ENCODE peak calls at places on chromosomes 7 and 10, in nine cellular contexts. X is NCI-H1930; N is GM04504; I is AG08396; W is smooth muscle cell of the brain vasculature; F is activated T-cell treated with anti-CD3 and anti-CD28 coated beads, Interleukin-2, amount 50 U/mL, for 4 hours; V is hepatic stellate cell; G is A549; S is putamen. Y is an unnamed sample.

GRCh38 chr7:128892521-128893250 is 17.8 kb downstream of the KCP start:
- DNase-seq in X (no peak), N (no peak), I (no peak), W (no peak), F (no peak), V (no peak), G (no peak), S (no peak), Y (no peak)

GRCh38 chr10:95395947-95396449 is 105.2 kb upstream of the PDLIM1 start:
- DNase-seq in X (no peak), N (no peak), I (no peak), W (no peak), F (no peak), V (no peak), G (no peak), S (no peak), Y (no peak)

GRCh38 chr10:109504401-109504800 is 418.9 kb downstream of the XPNPEP1 start:
- DNase-seq in X (no peak), N (no peak), I (no peak), W (no peak), F (no peak), V (no peak), G (no peak), S (no peak), Y (no peak)

GRCh38 chr7:83681200-83681599 is 32.3 kb upstream of the SEMA3E start:
- DNase-seq in X (no peak), N (no peak), I (no peak), W (no peak), F (no peak), V (no peak), G (no peak), S (no peak), Y (no peak)

GRCh38 chr7:132815696-132816334 is 239.5 kb upstream of the PLXNA4 start:
- DNase-seq in X (no peak), N (no peak), I (no peak), W (no peak), F (no peak), V (no peak), G (no peak), S (no peak), Y (no peak)

GRCh38 chr7:22357311-22358175 is 589 bp upstream of the RAPGEF5 start:
- DNase-seq in X (no peak), N (no peak), I (peak; percentile 10), W (peak; percentile 15), F (no peak), V (peak; percentile 21), G (peak; percentile 25), S (no peak), Y (no peak)

GRCh38 chr7:38393874-38394273 is 120.4 kb upstream of the TARP start:
- DNase-seq in X (no peak), N (no peak), I (no peak), W (no peak), F (no peak), V (no peak), G (no peak), S (no peak), Y (no peak)

GRCh38 chr10:17196045-17196444 is 5.4 kb downstream of the TRDMT1 start:
- DNase-seq in X (no peak), N (no peak), I (no peak), W (no peak), F (no peak), V (no peak), G (no peak), S (no peak), Y (no peak)

GRCh38 chr7:133354546-133355324 is 101.9 kb downstream of the EXOC4 start:
- DNase-seq in X (peak; percentile 5), N (no peak), I (no peak), W (no peak), F (no peak), V (no peak), G (no peak), S (no peak), Y (no peak)

GRCh38 chr7:23247101-23247601 is 576 bp downstream of the GPNMB start:
- DNase-seq in X (no peak), N (no peak), I (peak; percentile 30), W (no peak), F (no peak), V (no peak), G (no peak), S (no peak), Y (no peak)

GRCh38 chr10:15068802-15069201 is 19.8 kb downstream of the ACBD7 start:
- DNase-seq in X (no peak), N (no peak), I (peak; percentile 32), W (no peak), F (no peak), V (no peak), G (no peak), S (no peak), Y (no peak)

GRCh38 chr10:21495002-21495685 is 30.3 kb downstream of the SKIDA1 start:
- DNase-seq in X (no peak), N (no peak), I (no peak), W (no peak), F (no peak), V (no peak), G (no peak), S (no peak), Y (no peak)

GRCh38 chr10:79559726-79560125 is 481 bp downstream of the SFTPA2 start:
- DNase-seq in X (no peak), N (peak; percentile 26), I (no peak), W (no peak), F (no peak), V (peak; percentile 30), G (no peak), S (no peak), Y (no peak)

GRCh38 chr7:151238924-151239836 is 6.9 kb downstream of the CHPF2 start:
- DNase-seq in X (no peak), N (no peak), I (no peak), W (no peak), F (no peak), V (no peak), G (no peak), S (no peak), Y (no peak)

GRCh38 chr10:49272251-49273081 is 26.5 kb upstream of the C10orf71 start:
- DNase-seq in X (no peak), N (peak; percentile 3), I (no peak), W (peak; percentile 7), F (no peak), V (peak; percentile 79), G (no peak), S (no peak), Y (no peak)

GRCh38 chr10:72228318-72228751 is 12.3 kb upstream of the ASCC1 start:
- DNase-seq in X (peak; percentile 63), N (no peak), I (no peak), W (no peak), F (no peak), V (no peak), G (no peak), S (no peak), Y (no peak)

GRCh38 chr7:94698275-94698674 is 42.3 kb upstream of the SGCE start:
- DNase-seq in X (no peak), N (peak; percentile 32), I (peak; percentile 43), W (no peak), F (no peak), V (peak; percentile 32), G (peak; percentile 7), S (no peak), Y (no peak)

GRCh38 chr7:101248276-101248675 is 3.4 kb upstream of the FIS1 start:
- DNase-seq in X (no peak), N (no peak), I (no peak), W (no peak), F (no peak), V (no peak), G (no peak), S (no peak), Y (no peak)

GRCh38 chr10:126397640-126398382 is 9.5 kb upstream of the ADAM12 start:
- DNase-seq in X (no peak), N (peak; percentile 91), I (peak; percentile 87), W (peak; percentile 88), F (no peak), V (peak; percentile 82), G (peak; percentile 58), S (no peak), Y (no peak)

GRCh38 chr10:4144802-4145201 is 359.8 kb upstream of the KLF6 start:
- DNase-seq in X (no peak), N (no peak), I (peak; percentile 25), W (no peak), F (no peak), V (no peak), G (no peak), S (no peak), Y (no peak)

GRCh38 chr7:106354822-106355221 is 70.0 kb upstream of the NAMPT start:
- DNase-seq in X (no peak), N (no peak), I (no peak), W (no peak), F (no peak), V (no peak), G (no peak), S (no peak), Y (no peak)

GRCh38 chr7:70583965-70584883 is 547.7 kb upstream of the GALNT17 start:
- DNase-seq in X (no peak), N (no peak), I (no peak), W (no peak), F (no peak), V (no peak), G (no peak), S (no peak), Y (no peak)

GRCh38 chr10:28991738-28992270 is 297.1 kb upstream of the LYZL1 start:
- DNase-seq in X (peak; percentile 1), N (no peak), I (peak; percentile 17), W (no peak), F (peak; percentile 9), V (peak; percentile 34), G (peak; percentile 60), S (no peak), Y (no peak)

GRCh38 chr10:101512741-101513140 is 75.3 kb downstream of the POLL start:
- DNase-seq in X (no peak), N (peak; percentile 19), I (peak; percentile 36), W (no peak), F (no peak), V (peak; percentile 5), G (no peak), S (no peak), Y (no peak)

GRCh38 chr7:106891545-106892410 is 26.7 kb downstream of the PIK3CG start:
- DNase-seq in X (no peak), N (no peak), I (no peak), W (no peak), F (no peak), V (no peak), G (no peak), S (peak; percentile 31), Y (no peak)

GRCh38 chr10:18797286-18797685 is 138.1 kb downstream of the ARL5B start:
- DNase-seq in X (no peak), N (no peak), I (no peak), W (no peak), F (no peak), V (no peak), G (no peak), S (no peak), Y (no peak)

GRCh38 chr7:108486291-108486966 is 30.2 kb upstream of the NRCAM start:
- DNase-seq in X (no peak), N (no peak), I (no peak), W (no peak), F (no peak), V (peak; percentile 4), G (no peak), S (no peak), Y (no peak)

GRCh38 chr10:15433850-15434537 is 62.9 kb upstream of the FAM171A1 start:
- DNase-seq in X (peak; percentile 8), N (no peak), I (peak; percentile 40), W (no peak), F (peak; percentile 7), V (peak; percentile 34), G (peak; percentile 40), S (peak; percentile 40), Y (no peak)

GRCh38 chr7:38681882-38682281 is 50.7 kb upstream of the AMPH start:
- DNase-seq in X (no peak), N (no peak), I (no peak), W (no peak), F (no peak), V (no peak), G (no peak), S (no peak), Y (no peak)

GRCh38 chr7:33186187-33186586 is 56.8 kb downstream of the BBS9 start:
- DNase-seq in X (no peak), N (peak; percentile 6), I (peak; percentile 33), W (no peak), F (no peak), V (peak; percentile 37), G (no peak), S (no peak), Y (no peak)

GRCh38 chr10:13496931-13497330 is 31.9 kb downstream of the BEND7 start:
- DNase-seq in X (no peak), N (no peak), I (no peak), W (no peak), F (no peak), V (no peak), G (no peak), S (no peak), Y (no peak)